ENCODE peak calls at places on chromosomes 5 and 9, in five cellular contexts. H, W, E, S and V are unnamed samples.
A peak's percentile ranks its signal among the peaks of the same experiment; 100 is the strongest.

GRCh38 chr5:132586063-132586462 is 29.3 kb downstream of the RAD50 start:
- DNase-seq in H (no peak), W (no peak), E (no peak), S (no peak), V (no peak)

GRCh38 chr5:66987949-66988838 is 208.4 kb downstream of the CD180 start:
- DNase-seq in H (peak; percentile 26), W (no peak), E (no peak), S (no peak), V (no peak)

GRCh38 chr9:123064662-123065061 is 31.2 kb downstream of the GPR21 start:
- DNase-seq in H (no peak), W (no peak), E (no peak), S (no peak), V (no peak)

GRCh38 chr5:138064526-138064925 is 19.3 kb upstream of the WNT8A start:
- DNase-seq in H (no peak), W (no peak), E (no peak), S (no peak), V (no peak)

GRCh38 chr5:63860379-63860778 is 101.9 kb downstream of the HTR1A start:
- DNase-seq in H (no peak), W (no peak), E (no peak), S (no peak), V (no peak)

GRCh38 chr9:123438321-123438720 is 82.3 kb downstream of the CRB2 start:
- DNase-seq in H (no peak), W (no peak), E (no peak), S (no peak), V (peak; percentile 34)

GRCh38 chr5:33170414-33170813 is 270.4 kb upstream of the TARS1 start:
- DNase-seq in H (no peak), W (no peak), E (no peak), S (no peak), V (no peak)

GRCh38 chr9:97954550-97954989 is 16.6 kb upstream of the HEMGN start:
- DNase-seq in H (peak; percentile 75), W (peak; percentile 8), E (peak; percentile 40), S (peak; percentile 61), V (peak; percentile 5)

GRCh38 chr9:111482656-111483418 is 1.3 kb downstream of the ECPAS start:
- DNase-seq in H (peak; percentile 85), W (peak; percentile 28), E (peak; percentile 84), S (peak; percentile 57), V (peak; percentile 55)

GRCh38 chr5:143402464-143403356 is 776 bp downstream of the NR3C1 start:
- DNase-seq in H (peak; percentile 33), W (no peak), E (peak; percentile 57), S (peak; percentile 62), V (peak; percentile 40)

GRCh38 chr5:104179057-104179456 is 616.5 kb upstream of the NUDT12 start:
- DNase-seq in H (peak; percentile 20), W (no peak), E (no peak), S (no peak), V (no peak)

GRCh38 chr9:85430659-85431370 is 310.9 kb downstream of the AGTPBP1 start:
- DNase-seq in H (no peak), W (no peak), E (no peak), S (no peak), V (no peak)

GRCh38 chr9:16133556-16134227 is 580.8 kb downstream of the CCDC171 start:
- DNase-seq in H (peak; percentile 64), W (peak; percentile 88), E (peak; percentile 36), S (no peak), V (peak; percentile 35)

GRCh38 chr5:105745111-105745510 is 1925.6 kb downstream of the EFNA5 start:
- DNase-seq in H (no peak), W (no peak), E (no peak), S (no peak), V (no peak)

GRCh38 chr5:80255425-80255751 is 460 bp downstream of the SERINC5 start:
- DNase-seq in H (no peak), W (peak; percentile 64), E (peak; percentile 73), S (peak; percentile 32), V (peak; percentile 53)

GRCh38 chr5:135443329-135443960 is 3.7 kb downstream of the DCANP1 start:
- DNase-seq in H (no peak), W (no peak), E (no peak), S (no peak), V (no peak)

GRCh38 chr5:43572357-43572756 is 15.5 kb upstream of the PAIP1 start:
- DNase-seq in H (no peak), W (no peak), E (no peak), S (no peak), V (no peak)

GRCh38 chr5:43571237-43571636 is 14.4 kb upstream of the PAIP1 start:
- DNase-seq in H (no peak), W (no peak), E (no peak), S (no peak), V (no peak)

GRCh38 chr5:43573058-43573457 is 16.2 kb upstream of the PAIP1 start:
- DNase-seq in H (no peak), W (no peak), E (no peak), S (no peak), V (no peak)

GRCh38 chr5:43569236-43569635 is 12.4 kb upstream of the PAIP1 start:
- DNase-seq in H (no peak), W (no peak), E (no peak), S (no peak), V (no peak)

GRCh38 chr5:43570487-43571158 is 13.7 kb upstream of the PAIP1 start:
- DNase-seq in H (no peak), W (no peak), E (no peak), S (no peak), V (no peak)
- TF ChIP-seq CTCF in H (no peak), W (no peak), E (no peak), S (no peak), V (no peak)

GRCh38 chr5:180332051-180332517 is 21.1 kb downstream of the GFPT2 start:
- DNase-seq in H (no peak), W (no peak), E (no peak), S (no peak), V (no peak)
- TF ChIP-seq CTCF in H (no peak), W (peak; percentile 42), E (no peak), S (no peak), V (peak; percentile 43)

DNA sequence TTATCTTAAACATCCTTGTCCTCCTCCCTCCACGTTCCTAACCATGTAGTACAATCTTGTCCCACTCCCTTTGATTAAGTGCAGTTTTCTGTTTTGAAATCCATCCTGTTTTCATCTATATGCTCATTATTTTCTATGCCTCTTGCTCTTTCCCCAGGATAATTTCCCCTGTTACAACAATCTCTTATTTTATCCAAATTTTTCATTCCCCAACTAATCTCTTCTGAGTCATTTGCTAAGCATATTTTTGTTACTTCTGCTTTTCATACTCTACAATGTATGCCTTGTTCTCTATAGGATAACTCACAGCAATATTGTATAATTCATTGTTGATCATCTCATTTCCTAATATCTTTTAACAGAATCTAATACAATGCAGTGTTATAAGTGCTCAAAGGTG is 1.7 kb downstream of the OMD start:
- DNase-seq in H (no peak), W (no peak), E (no peak), S (no peak), V (no peak)
- TF ChIP-seq CTCF in H (no peak), W (no peak), E (no peak), S (no peak), V (no peak)

GRCh38 chr5:81395262-81395661 is 1.3 kb upstream of the ACOT12 start:
- DNase-seq in H (no peak), W (no peak), E (no peak), S (no peak), V (no peak)

GRCh38 chr5:81397169-81397568 is 3.2 kb upstream of the ACOT12 start:
- DNase-seq in H (no peak), W (no peak), E (no peak), S (no peak), V (no peak)

GRCh38 chr5:81389015-81389414 is 4.9 kb downstream of the ACOT12 start:
- DNase-seq in H (no peak), W (no peak), E (no peak), S (no peak), V (no peak)

GRCh38 chr5:81393783-81394718 is at the start of gene ACOT12:
- DNase-seq in H (no peak), W (no peak), E (peak; percentile 62), S (no peak), V (peak; percentile 23)

GRCh38 chr5:81393430-81393782 is 528 bp downstream of the ACOT12 start:
- DNase-seq in H (no peak), W (no peak), E (no peak), S (no peak), V (no peak)
- TF ChIP-seq CTCF in H (no peak), W (peak; percentile 20), E (no peak), S (no peak), V (no peak)

GRCh38 chr9:14086495-14086894 is 227.4 kb downstream of the NFIB start:
- DNase-seq in H (no peak), W (no peak), E (no peak), S (no peak), V (no peak)

GRCh38 chr9:14082732-14083131 is 231.2 kb downstream of the NFIB start:
- DNase-seq in H (no peak), W (no peak), E (no peak), S (no peak), V (no peak)

GRCh38 chr9:14084867-14085266 is 229.1 kb downstream of the NFIB start:
- DNase-seq in H (no peak), W (no peak), E (no peak), S (no peak), V (no peak)

GRCh38 chr9:14079440-14079839 is 234.5 kb downstream of the NFIB start:
- DNase-seq in H (no peak), W (no peak), E (no peak), S (no peak), V (no peak)

DNA sequence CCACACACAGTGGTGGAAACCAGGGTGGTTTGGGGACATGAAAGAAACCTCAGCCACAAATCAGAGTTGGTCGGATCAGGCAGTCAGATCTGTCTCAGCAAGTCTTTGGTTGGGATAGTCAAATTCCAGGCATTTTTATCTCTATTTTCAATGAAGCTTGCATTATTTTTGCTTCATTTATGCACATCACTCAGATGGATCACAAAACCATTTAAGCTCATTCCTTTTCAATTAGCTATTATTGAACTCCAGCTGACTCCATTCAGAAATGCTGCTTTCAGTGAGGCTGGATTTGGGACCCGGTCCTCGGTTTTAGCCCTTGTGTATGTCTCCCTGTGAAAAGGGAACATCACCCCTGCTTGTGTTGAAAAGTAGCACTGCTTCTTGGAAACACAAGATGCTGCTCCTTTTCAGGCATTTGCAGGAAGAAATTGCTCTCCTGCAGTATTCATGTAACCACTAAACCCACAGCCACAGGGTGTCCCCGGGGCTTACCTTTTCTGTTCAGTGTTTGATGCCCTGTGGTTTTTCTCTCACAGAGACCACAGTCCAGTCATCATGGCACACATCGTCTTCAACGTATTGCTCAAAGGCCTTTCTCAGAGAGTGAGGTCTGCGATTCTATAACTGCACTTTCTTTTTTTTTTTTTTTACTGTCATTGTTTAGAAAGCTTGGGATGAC is 232.9 kb downstream of the NFIB start:
- DNase-seq in H (no peak), W (peak; percentile 87), E (no peak), S (no peak), V (no peak)
- TF ChIP-seq CTCF in H (no peak), W (peak; percentile 53), E (no peak), S (no peak), V (no peak)

DNA sequence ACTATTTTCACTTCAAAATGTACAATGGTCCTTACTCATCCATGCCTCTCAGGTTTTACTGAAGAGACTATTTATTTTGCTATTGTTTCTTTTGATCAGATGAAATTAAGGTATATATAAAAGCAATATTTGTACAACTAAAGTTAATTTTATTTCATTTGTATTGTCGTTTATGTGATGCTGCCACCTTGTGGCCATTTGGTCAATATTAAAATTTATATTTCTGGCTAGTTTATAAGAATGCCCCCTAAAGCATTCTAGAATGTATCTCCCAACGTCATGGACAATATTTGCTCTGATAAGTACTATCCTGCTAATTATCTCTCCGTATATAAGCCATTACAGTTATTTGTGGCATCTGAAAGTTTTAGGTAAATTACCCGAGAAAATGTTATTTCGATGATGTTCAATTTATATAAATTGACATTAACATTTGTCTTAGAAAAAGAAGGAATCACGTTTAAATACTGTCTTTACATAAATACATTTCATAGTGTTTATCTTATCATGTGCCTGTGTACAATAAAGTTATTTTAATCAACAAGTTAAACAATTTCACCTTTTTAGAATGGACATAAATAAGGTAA is 680.0 kb downstream of the TAF11L14 start:
- DNase-seq in H (peak; percentile 20), W (no peak), E (no peak), S (no peak), V (peak; percentile 12)
- TF ChIP-seq CTCF in H (peak; percentile 41), W (peak; percentile 66), E (peak; percentile 91), S (peak; percentile 38), V (peak; percentile 80)